ENCODE peak calls at places on chromosomes 4 and X, in four cellular contexts. One of them, this sample, is unnamed.

GRCh38 chr4:15348236-15348635 is 79.6 kb upstream of the C1QTNF7 start:
- DNase-seq in BE2C: no peak
- DNase-seq in stimulated activated CD4-positive, alpha-beta T cell treated with anti-CD3 and anti-CD28 coated beads, Interleukin-4, amount 100 ng/mL, for 24 hours: no peak
- DNase-seq in HS-27A: no peak
- DNase-seq in this sample: no peak

GRCh38 chr4:64582492-64582891 is 173.2 kb upstream of the TECRL start:
- DNase-seq in BE2C: no peak
- DNase-seq in stimulated activated CD4-positive, alpha-beta T cell treated with anti-CD3 and anti-CD28 coated beads, Interleukin-4, amount 100 ng/mL, for 24 hours: no peak
- DNase-seq in HS-27A: no peak
- DNase-seq in this sample: no peak

GRCh38 chr4:74156521-74156920 is 1.4 kb upstream of the MTHFD2L start:
- DNase-seq in BE2C: no peak
- DNase-seq in stimulated activated CD4-positive, alpha-beta T cell treated with anti-CD3 and anti-CD28 coated beads, Interleukin-4, amount 100 ng/mL, for 24 hours: no peak
- DNase-seq in HS-27A: no peak
- DNase-seq in this sample: no peak

GRCh38 chr4:107818301-107818910 is 6.3 kb upstream of the SGMS2 start:
- DNase-seq in BE2C: no peak
- DNase-seq in stimulated activated CD4-positive, alpha-beta T cell treated with anti-CD3 and anti-CD28 coated beads, Interleukin-4, amount 100 ng/mL, for 24 hours: no peak
- DNase-seq in HS-27A: peak; percentile 27
- DNase-seq in this sample: peak; percentile 20

GRCh38 chr4:74499986-74500781 is 55.2 kb downstream of the AREG start:
- DNase-seq in BE2C: no peak
- DNase-seq in stimulated activated CD4-positive, alpha-beta T cell treated with anti-CD3 and anti-CD28 coated beads, Interleukin-4, amount 100 ng/mL, for 24 hours: no peak
- DNase-seq in HS-27A: no peak
- DNase-seq in this sample: no peak

GRCh38 chr4:128835498-128836222 is 26.2 kb downstream of the JADE1 start:
- DNase-seq in BE2C: no peak
- DNase-seq in stimulated activated CD4-positive, alpha-beta T cell treated with anti-CD3 and anti-CD28 coated beads, Interleukin-4, amount 100 ng/mL, for 24 hours: no peak
- DNase-seq in HS-27A: no peak
- DNase-seq in this sample: no peak

GRCh38 chrX:24285082-24285481 is 28.8 kb downstream of the SUPT20HL2 start:
- DNase-seq in BE2C: no peak
- DNase-seq in stimulated activated CD4-positive, alpha-beta T cell treated with anti-CD3 and anti-CD28 coated beads, Interleukin-4, amount 100 ng/mL, for 24 hours: no peak
- DNase-seq in HS-27A: no peak
- DNase-seq in this sample: no peak

GRCh38 chr4:183153190-183153916 is 54.3 kb downstream of the WWC2 start:
- DNase-seq in BE2C: no peak
- DNase-seq in stimulated activated CD4-positive, alpha-beta T cell treated with anti-CD3 and anti-CD28 coated beads, Interleukin-4, amount 100 ng/mL, for 24 hours: no peak
- DNase-seq in HS-27A: no peak
- DNase-seq in this sample: no peak

GRCh38 chr4:75908555-75908954 is 6.3 kb upstream of the PPEF2 start:
- DNase-seq in BE2C: no peak
- DNase-seq in stimulated activated CD4-positive, alpha-beta T cell treated with anti-CD3 and anti-CD28 coated beads, Interleukin-4, amount 100 ng/mL, for 24 hours: no peak
- DNase-seq in HS-27A: no peak
- DNase-seq in this sample: no peak

This sample was measured in activated CD4-positive, alpha-beta memory T cell treated with anti-CD3 and anti-CD28 coated beads for 36 hours.